ENCODE peak calls at places on chromosomes 2 and 18, in eight cellular contexts. S, N, Q, V, D, U, Z and R are unnamed samples.

GRCh38 chr18:3526421-3527354 is 76.7 kb downstream of the TGIF1 start:
- DNase-seq in S (no peak), N (no peak), Q (no peak), V (no peak), D (no peak), U (no peak), Z (peak), R (no peak)

GRCh38 chr2:191866195-191866594 is 19.3 kb upstream of the CAVIN2 start:
- DNase-seq in S (no peak), N (no peak), Q (no peak), V (no peak), D (peak), U (no peak), Z (no peak), R (no peak)

GRCh38 chr18:62637807-62638687 is 77.3 kb upstream of the PHLPP1 start:
- DNase-seq in S (no peak), N (no peak), Q (no peak), V (no peak), D (peak), U (no peak), Z (no peak), R (no peak)

GRCh38 chr2:100248044-100248330 is 74.3 kb downstream of the LONRF2 start:
- DNase-seq in S (no peak), N (peak), Q (no peak), V (no peak), D (no peak), U (no peak), Z (no peak), R (no peak)

GRCh38 chr2:176599796-176600485 is 330.7 kb downstream of the MTX2 start:
- DNase-seq in S (no peak), N (no peak), Q (no peak), V (no peak), D (peak), U (no peak), Z (no peak), R (no peak)

GRCh38 chr2:215396595-215397313 is 39.1 kb downstream of the FN1 start:
- DNase-seq in S (peak), N (no peak), Q (no peak), V (no peak), D (no peak), U (no peak), Z (no peak), R (no peak)

GRCh38 chr2:133599211-133599610 is 30.9 kb upstream of the NCKAP5 start:
- DNase-seq in S (no peak), N (no peak), Q (no peak), V (no peak), D (no peak), U (no peak), Z (no peak), R (no peak)

GRCh38 chr2:120549841-120550240 is 185.8 kb upstream of the GLI2 start:
- DNase-seq in S (no peak), N (no peak), Q (no peak), V (no peak), D (no peak), U (no peak), Z (no peak), R (no peak)

GRCh38 chr18:36829362-36830140 is 624 bp downstream of the KIAA1328 start:
- DNase-seq in S (peak), N (no peak), Q (no peak), V (no peak), D (no peak), U (no peak), Z (no peak), R (no peak)

GRCh38 chr2:212311807-212312404 is 226.7 kb downstream of the ERBB4 start:
- DNase-seq in S (no peak), N (no peak), Q (no peak), V (no peak), D (no peak), U (no peak), Z (no peak), R (no peak)

GRCh38 chr2:216516730-216517350 is 18.2 kb downstream of the RPL37A start:
- DNase-seq in S (peak), N (no peak), Q (no peak), V (no peak), D (no peak), U (no peak), Z (no peak), R (no peak)

GRCh38 chr2:210267698-210268097 is 42.5 kb upstream of the ACADL start:
- DNase-seq in S (no peak), N (no peak), Q (no peak), V (no peak), D (no peak), U (no peak), Z (no peak), R (no peak)

GRCh38 chr18:47331641-47332040 is 80.2 kb upstream of the SKOR2 start:
- DNase-seq in S (no peak), N (no peak), Q (no peak), V (no peak), D (no peak), U (no peak), Z (peak), R (no peak)

GRCh38 chr2:15980605-15981098 is 40.3 kb downstream of the MYCN start:
- DNase-seq in S (no peak), N (no peak), Q (no peak), V (no peak), D (peak), U (no peak), Z (no peak), R (no peak)

GRCh38 chr2:232897971-232898408 is 27.9 kb downstream of the SNORC start:
- DNase-seq in S (no peak), N (peak), Q (no peak), V (no peak), D (peak), U (no peak), Z (peak), R (no peak)

GRCh38 chr2:31522742-31523141 is 58.0 kb downstream of the SRD5A2 start:
- DNase-seq in S (no peak), N (no peak), Q (no peak), V (no peak), D (no peak), U (no peak), Z (no peak), R (no peak)

GRCh38 chr2:215590353-215590752 is 154.5 kb upstream of the FN1 start:
- DNase-seq in S (peak), N (no peak), Q (no peak), V (no peak), D (no peak), U (no peak), Z (no peak), R (no peak)

GRCh38 chr18:8718401-8718913 is 13.1 kb downstream of the MTCL1 start:
- DNase-seq in S (no peak), N (no peak), Q (no peak), V (no peak), D (no peak), U (no peak), Z (no peak), R (no peak)

GRCh38 chr2:72132981-72133720 is 14.5 kb downstream of the CYP26B1 start:
- DNase-seq in S (no peak), N (no peak), Q (no peak), V (no peak), D (peak), U (no peak), Z (no peak), R (peak)

GRCh38 chr2:227860116-227860724 is 11.2 kb upstream of the DAW1 start:
- DNase-seq in S (no peak), N (no peak), Q (peak), V (no peak), D (no peak), U (peak), Z (peak), R (peak)

GRCh38 chr2:63613391-63613901 is 24.7 kb downstream of the MDH1 start:
- DNase-seq in S (no peak), N (no peak), Q (no peak), V (no peak), D (peak), U (no peak), Z (no peak), R (no peak)

GRCh38 chr2:237326250-237327171 is 87.5 kb downstream of the COL6A3 start:
- DNase-seq in S (no peak), N (no peak), Q (no peak), V (no peak), D (no peak), U (peak), Z (no peak), R (no peak)

GRCh38 chr2:23269747-23270146 is 115.2 kb upstream of the KLHL29 start:
- DNase-seq in S (peak), N (no peak), Q (no peak), V (no peak), D (no peak), U (no peak), Z (no peak), R (no peak)

GRCh38 chr18:32469190-32469611 is 1.5 kb downstream of the GAREM1 start:
- DNase-seq in S (peak), N (no peak), Q (peak), V (no peak), D (peak), U (peak), Z (peak), R (no peak)

GRCh38 chr18:12934454-12935071 is 13.2 kb upstream of the SEH1L start:
- DNase-seq in S (peak), N (peak), Q (peak), V (peak), D (peak), U (peak), Z (peak), R (no peak)

GRCh38 chr2:102657770-102658169 is 38.4 kb downstream of the SLC9A2 start:
- DNase-seq in S (no peak), N (no peak), Q (no peak), V (no peak), D (peak), U (no peak), Z (no peak), R (no peak)

GRCh38 chr2:200738590-200738989 is 73.1 kb upstream of the BZW1 start:
- DNase-seq in S (no peak), N (no peak), Q (no peak), V (no peak), D (no peak), U (no peak), Z (no peak), R (no peak)